ENCODE peak calls at places on chromosomes 4 and X, in four cellular contexts. One of them, this sample, is unnamed.

GRCh38 chr4:15182600-15183222 is 180.4 kb downstream of the CPEB2 start:
- DNase-seq in GM23338: no peak
- DNase-seq in hepatocyte: no peak
- DNase-seq in GM23248: peak
- DNase-seq in this sample: no peak

GRCh38 chrX:123072686-123073385 is 111.2 kb upstream of the GRIA3 start:
- DNase-seq in GM23338: no peak
- DNase-seq in hepatocyte: no peak
- DNase-seq in GM23248: no peak
- DNase-seq in this sample: no peak

GRCh38 chr4:94828882-94829281 is 71.1 kb downstream of the BMPR1B start:
- DNase-seq in GM23338: no peak
- DNase-seq in hepatocyte: no peak
- DNase-seq in GM23248: no peak
- DNase-seq in this sample: no peak

GRCh38 chrX:22800360-22800759 is 199.4 kb upstream of the DDX53 start:
- DNase-seq in GM23338: peak
- DNase-seq in hepatocyte: peak
- DNase-seq in GM23248: peak
- DNase-seq in this sample: no peak

GRCh38 chr4:102754044-102754443 is 6.7 kb downstream of the MANBA start:
- DNase-seq in GM23338: no peak
- DNase-seq in hepatocyte: no peak
- DNase-seq in GM23248: no peak
- DNase-seq in this sample: no peak

GRCh38 chrX:69231903-69232302 is 66.7 kb upstream of the PJA1 start:
- DNase-seq in GM23338: no peak
- DNase-seq in hepatocyte: no peak
- DNase-seq in GM23248: peak
- DNase-seq in this sample: no peak

GRCh38 chr4:16659120-16659519 is 239.3 kb downstream of the LDB2 start:
- DNase-seq in GM23338: no peak
- DNase-seq in hepatocyte: peak
- DNase-seq in GM23248: peak
- DNase-seq in this sample: no peak

GRCh38 chrX:120419465-120419864 is 49.6 kb downstream of the LAMP2 start:
- DNase-seq in GM23338: no peak
- DNase-seq in hepatocyte: no peak
- DNase-seq in GM23248: no peak
- DNase-seq in this sample: no peak

GRCh38 chrX:12349201-12349600 is 210.9 kb downstream of the FRMPD4 start:
- DNase-seq in GM23338: peak
- DNase-seq in hepatocyte: no peak
- DNase-seq in GM23248: no peak
- DNase-seq in this sample: no peak

GRCh38 chr4:105232374-105232773 is 85.7 kb downstream of the TET2 start:
- DNase-seq in GM23338: no peak
- DNase-seq in hepatocyte: no peak
- DNase-seq in GM23248: no peak
- DNase-seq in this sample: no peak

GRCh38 chrX:13029341-13029740 is 15.1 kb downstream of the FAM9C start:
- DNase-seq in GM23338: no peak
- DNase-seq in hepatocyte: peak
- DNase-seq in GM23248: peak
- DNase-seq in this sample: no peak

GRCh38 chr4:110442309-110442708 is 33.6 kb upstream of the ENPEP start:
- DNase-seq in GM23338: peak
- DNase-seq in hepatocyte: no peak
- DNase-seq in GM23248: peak
- DNase-seq in this sample: no peak

GRCh38 chr4:67035501-67035900 is 509.8 kb downstream of the CENPC start:
- DNase-seq in GM23338: no peak
- DNase-seq in hepatocyte: no peak
- DNase-seq in GM23248: peak
- DNase-seq in this sample: no peak

GRCh38 chr4:37685726-37686372 is 327 bp downstream of the RELL1 start:
- DNase-seq in GM23338: peak
- DNase-seq in hepatocyte: peak
- DNase-seq in GM23248: peak
- DNase-seq in this sample: no peak

GRCh38 chr4:165360041-165360782 is 18.6 kb upstream of the CPE start:
- DNase-seq in GM23338: no peak
- DNase-seq in hepatocyte: no peak
- DNase-seq in GM23248: peak
- DNase-seq in this sample: no peak

GRCh38 chrX:149831473-149831872 is 49.5 kb upstream of the MAGEA8 start:
- DNase-seq in GM23338: peak
- DNase-seq in hepatocyte: no peak
- DNase-seq in GM23248: no peak
- DNase-seq in this sample: no peak

GRCh38 chrX:129360175-129360574 is 163.1 kb downstream of the SMARCA1 start:
- DNase-seq in GM23338: peak
- DNase-seq in hepatocyte: peak
- DNase-seq in GM23248: peak
- DNase-seq in this sample: peak

GRCh38 chr4:22897520-22898108 is 204.9 kb downstream of the GBA3 start:
- DNase-seq in GM23338: peak
- DNase-seq in hepatocyte: peak
- DNase-seq in GM23248: peak
- DNase-seq in this sample: peak

GRCh38 chr4:140095694-140096482 is 58.1 kb downstream of the MAML3 start:
- DNase-seq in GM23338: no peak
- DNase-seq in hepatocyte: peak
- DNase-seq in GM23248: peak
- DNase-seq in this sample: no peak
- H3K4me3 ChIP-seq in GM23338: no peak
- H3K4me3 ChIP-seq in hepatocyte: no peak
- H3K4me3 ChIP-seq in GM23248: no peak
- H3K4me3 ChIP-seq in this sample: no peak

GRCh38 chr4:101019313-101019712 is 328.0 kb downstream of the PPP3CA start:
- DNase-seq in GM23338: no peak
- DNase-seq in hepatocyte: no peak
- DNase-seq in GM23248: no peak
- DNase-seq in this sample: no peak
- TF ChIP-seq EZH2 in GM23338: no peak
- TF ChIP-seq EZH2 in hepatocyte: no peak
- TF ChIP-seq EZH2 in GM23248: no peak
- TF ChIP-seq EZH2 in this sample: no peak

GRCh38 chr4:6944311-6945051 is 34.9 kb downstream of the TBC1D14 start:
- DNase-seq in GM23338: no peak
- DNase-seq in hepatocyte: no peak
- DNase-seq in GM23248: no peak
- DNase-seq in this sample: no peak
- H3K4me3 ChIP-seq in GM23338: no peak
- H3K4me3 ChIP-seq in hepatocyte: no peak
- H3K4me3 ChIP-seq in GM23248: no peak
- H3K4me3 ChIP-seq in this sample: no peak

GRCh38 chr4:155758500-155759371 is at the start of gene GUCY1B1:
- DNase-seq in GM23338: peak
- DNase-seq in hepatocyte: peak
- DNase-seq in GM23248: peak
- DNase-seq in this sample: peak

GRCh38 chr4:155761916-155762315 is 3.1 kb downstream of the GUCY1B1 start:
- DNase-seq in GM23338: no peak
- DNase-seq in hepatocyte: no peak
- DNase-seq in GM23248: no peak
- DNase-seq in this sample: no peak

GRCh38 chr4:155757745-155758265 is 1.0 kb upstream of the GUCY1B1 start:
- DNase-seq in GM23338: no peak
- DNase-seq in hepatocyte: no peak
- DNase-seq in GM23248: no peak
- DNase-seq in this sample: no peak

GRCh38 chr4:155761047-155761446 is 2.2 kb downstream of the GUCY1B1 start:
- DNase-seq in GM23338: no peak
- DNase-seq in hepatocyte: no peak
- DNase-seq in GM23248: no peak
- DNase-seq in this sample: no peak

DNA sequence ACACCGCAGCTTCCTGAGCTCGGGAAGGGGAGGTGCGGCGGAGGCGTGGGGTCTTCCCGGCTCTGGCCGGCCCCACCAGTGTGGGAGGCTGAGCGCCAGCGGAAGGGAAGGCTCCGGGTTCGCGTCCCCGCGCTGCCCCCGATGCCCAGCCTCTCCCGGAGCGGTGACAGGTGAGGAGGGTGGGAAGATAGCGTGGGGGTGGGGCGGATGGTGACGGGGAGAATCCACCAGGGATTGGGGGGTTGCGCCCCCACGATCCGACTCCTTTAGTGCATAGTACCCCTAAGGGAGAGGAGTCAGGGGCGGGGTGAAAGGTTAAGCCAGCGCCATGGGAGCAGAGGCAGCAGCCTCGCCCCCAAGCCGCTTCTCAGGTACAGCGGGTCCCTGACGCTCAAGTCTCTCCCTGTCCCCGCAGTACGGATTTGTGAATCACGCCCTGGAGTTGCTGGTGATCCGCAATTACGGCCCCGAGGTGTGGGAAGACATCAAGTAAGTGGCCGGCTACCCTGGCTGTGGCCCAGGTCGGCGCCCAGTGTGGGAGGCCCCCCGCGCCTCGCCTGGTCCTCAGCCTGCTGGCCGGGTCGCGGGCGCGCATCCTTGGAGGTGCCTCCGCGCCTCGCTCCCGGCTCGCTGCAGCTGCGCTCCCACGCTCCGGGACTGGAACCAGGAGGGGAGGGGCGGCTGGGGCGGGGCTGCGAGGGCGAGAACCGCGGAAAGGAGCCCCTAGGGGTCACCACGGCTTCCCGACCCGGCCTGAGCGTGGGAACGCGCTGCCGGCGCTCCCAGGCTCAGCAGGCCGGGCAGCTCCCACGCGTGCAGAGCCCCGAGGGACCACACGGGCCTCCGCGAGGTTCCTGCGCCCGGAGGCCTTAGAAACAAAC is 791 bp downstream of the GUCY1B1 start:
- DNase-seq in GM23338: peak
- DNase-seq in hepatocyte: peak
- DNase-seq in GM23248: peak
- DNase-seq in this sample: no peak
- TF ChIP-seq EZH2 in GM23338: no peak
- TF ChIP-seq EZH2 in hepatocyte: peak
- TF ChIP-seq EZH2 in GM23248: no peak
- TF ChIP-seq EZH2 in this sample: peak

GRCh38 chrX:107449490-107450175 is at the start of gene FRMPD3:
- DNase-seq in GM23338: peak
- DNase-seq in hepatocyte: peak
- DNase-seq in GM23248: peak
- DNase-seq in this sample: no peak
- H3K4me3 ChIP-seq in GM23338: peak
- H3K4me3 ChIP-seq in hepatocyte: peak
- H3K4me3 ChIP-seq in GM23248: peak
- H3K4me3 ChIP-seq in this sample: peak

This sample was measured in H1.